ENCODE peak calls at places on chromosome 10, in five cellular contexts. N is hypothalamus, U is islet precursor cell, P is T-helper 9 cell, C is AML-193. I is an unnamed sample.

GRCh38 chr10:77582710-77583115 is 54.9 kb downstream of the KCNMA1 start:
- DNase-seq in P (no peak), N (no peak), U (peak), C (no peak), I (no peak)

GRCh38 chr10:115947104-115947503 is 325.9 kb downstream of the GFRA1 start:
- DNase-seq in P (no peak), N (no peak), C (no peak), U (no peak), I (no peak)

GRCh38 chr10:27481486-27481885 is 22.6 kb upstream of the RAB18 start:
- DNase-seq in U (no peak), N (no peak), C (peak), P (no peak), I (no peak)

GRCh38 chr10:125096371-125096770 is 64.0 kb downstream of the CTBP2 start:
- DNase-seq in C (no peak), N (no peak), U (no peak), P (no peak), I (no peak)

GRCh38 chr10:10630281-10630680 is 387.4 kb upstream of the CELF2 start:
- DNase-seq in C (no peak), N (no peak), U (no peak), P (no peak), I (no peak)

GRCh38 chr10:7243873-7244272 is 167.0 kb downstream of the SFMBT2 start:
- DNase-seq in P (no peak), C (no peak), U (no peak), N (no peak), I (no peak)

GRCh38 chr10:28668363-28669226 is 8.7 kb upstream of the BAMBI start:
- DNase-seq in C (no peak), P (peak), U (peak), N (peak), I (peak)

GRCh38 chr10:6786579-6787031 is 206.5 kb upstream of the PRKCQ start:
- DNase-seq in N (peak), P (no peak), C (no peak), U (no peak), I (no peak)

GRCh38 chr10:64115913-64116643 is 594.9 kb downstream of the REEP3 start:
- DNase-seq in C (no peak), P (no peak), U (no peak), N (peak), I (no peak)

GRCh38 chr10:80382989-80383388 is 25.4 kb upstream of the PRXL2A start:
- DNase-seq in U (peak), P (peak), C (peak), N (peak), I (peak)

GRCh38 chr10:47206449-47207279 is 93.3 kb upstream of the GDF10 start:
- DNase-seq in U (no peak), P (no peak), N (no peak), C (no peak), I (no peak)

GRCh38 chr10:112071596-112072133 is 111.9 kb downstream of the GPAM start:
- DNase-seq in P (no peak), N (no peak), C (no peak), U (no peak), I (no peak)

GRCh38 chr10:46551701-46552525 is 4.5 kb downstream of the GPRIN2 start:
- DNase-seq in N (no peak), C (no peak), P (no peak), U (peak), I (no peak)

GRCh38 chr10:98267894-98268693 is at the start of gene LOXL4:
- DNase-seq in P (no peak), U (no peak), N (no peak), C (peak), I (no peak)

GRCh38 chr10:103154464-103155299 is 38.4 kb downstream of the NT5C2 start:
- DNase-seq in C (no peak), N (no peak), U (no peak), P (no peak), I (no peak)

GRCh38 chr10:132112611-132113010 is 46.9 kb downstream of the JAKMIP3 start:
- DNase-seq in C (no peak), U (no peak), N (peak), P (no peak), I (no peak)

GRCh38 chr10:7553531-7553930 is 113.2 kb downstream of the ITIH5 start:
- DNase-seq in C (no peak), P (no peak), N (no peak), U (no peak), I (no peak)

GRCh38 chr10:119333146-119333792 is 125.9 kb downstream of the GRK5 start:
- DNase-seq in C (no peak), P (no peak), N (no peak), U (peak), I (peak)

GRCh38 chr10:57905866-57906265 is 361.8 kb downstream of the IPMK start:
- DNase-seq in U (no peak), N (no peak), P (no peak), C (no peak), I (no peak)

GRCh38 chr10:33897255-33897893 is 562.9 kb upstream of the NRP1 start:
- DNase-seq in P (no peak), C (no peak), N (no peak), U (peak), I (no peak)

GRCh38 chr10:133390597-133391248 is 3.2 kb upstream of the MTG1 start:
- DNase-seq in N (no peak), C (no peak), U (no peak), P (no peak), I (no peak)

GRCh38 chr10:14056545-14057332 is 274.0 kb downstream of the FRMD4A start:
- DNase-seq in C (no peak), N (no peak), U (peak), P (no peak), I (no peak)

GRCh38 chr10:93386496-93387369 is 95.4 kb downstream of the MYOF start:
- DNase-seq in C (no peak), N (no peak), P (no peak), U (no peak), I (no peak)

GRCh38 chr10:103691267-103691666 is 164.1 kb downstream of the SH3PXD2A start:
- DNase-seq in P (no peak), N (no peak), C (no peak), U (no peak), I (no peak)

GRCh38 chr10:114073787-114074186 is 30.1 kb downstream of the ADRB1 start:
- DNase-seq in P (no peak), U (no peak), N (no peak), C (peak), I (peak)

GRCh38 chr10:375885-376505 is 240.7 kb downstream of the ZMYND11 start:
- DNase-seq in U (no peak), N (no peak), P (no peak), C (no peak), I (no peak)

GRCh38 chr10:49208996-49209395 is 20.8 kb upstream of the TMEM273 start:
- DNase-seq in U (no peak), C (no peak), P (no peak), N (no peak), I (no peak)

GRCh38 chr10:28778524-28778923 is 101.2 kb downstream of the BAMBI start:
- DNase-seq in U (no peak), P (no peak), C (no peak), N (no peak), I (no peak)

I was measured in activated T-helper 1 cell treated with Interleukin-2 at 50 U/mL for 16 hours.